ENCODE peak calls at places on chromosomes 12 and 14, in five cellular contexts. One of them, this sample, is unnamed. For H3K9me3, the result is how much of the 10 kb centered on the place peaks cover.

GRCh38 chr12:15453613-15454012 is 131.3 kb downstream of the PTPRO start:
- DNase-seq in tibial nerve: no peak
- DNase-seq in CD8-positive, alpha-beta memory T cell: no peak
- DNase-seq in A549: no peak
- DNase-seq in small intestine: no peak
- DNase-seq in this sample: no peak

GRCh38 chr12:127245009-127245408 is 1022.0 kb upstream of the TMEM132C start:
- DNase-seq in tibial nerve: no peak
- DNase-seq in CD8-positive, alpha-beta memory T cell: no peak
- DNase-seq in A549: no peak
- DNase-seq in small intestine: no peak
- DNase-seq in this sample: no peak

GRCh38 chr14:52413729-52414453 is 99.8 kb downstream of the PTGER2 start:
- DNase-seq in tibial nerve: no peak
- DNase-seq in CD8-positive, alpha-beta memory T cell: no peak
- DNase-seq in A549: no peak
- DNase-seq in small intestine: no peak
- DNase-seq in this sample: no peak

GRCh38 chr14:20848316-20848954 is 42.8 kb upstream of the RNASE3 start:
- DNase-seq in tibial nerve: no peak
- DNase-seq in CD8-positive, alpha-beta memory T cell: no peak
- DNase-seq in A549: peak
- DNase-seq in small intestine: peak
- DNase-seq in this sample: no peak

GRCh38 chr12:56317675-56318074 is 1.9 kb upstream of the CNPY2 start:
- DNase-seq in tibial nerve: no peak
- DNase-seq in CD8-positive, alpha-beta memory T cell: no peak
- DNase-seq in A549: no peak
- DNase-seq in small intestine: no peak
- DNase-seq in this sample: no peak

GRCh38 chr14:69247691-69248440 is 12.1 kb upstream of the GALNT16 start:
- DNase-seq in tibial nerve: peak
- DNase-seq in CD8-positive, alpha-beta memory T cell: no peak
- DNase-seq in A549: no peak
- DNase-seq in small intestine: no peak
- DNase-seq in this sample: no peak

GRCh38 chr12:42186793-42187192 is 42.1 kb upstream of the GXYLT1 start:
- DNase-seq in tibial nerve: no peak
- DNase-seq in CD8-positive, alpha-beta memory T cell: no peak
- DNase-seq in A549: no peak
- DNase-seq in small intestine: no peak
- DNase-seq in this sample: no peak

GRCh38 chr12:61023231-61023630 is 1237.0 kb upstream of the USP15 start:
- DNase-seq in tibial nerve: no peak
- DNase-seq in CD8-positive, alpha-beta memory T cell: no peak
- DNase-seq in A549: no peak
- DNase-seq in small intestine: no peak
- DNase-seq in this sample: no peak

GRCh38 chr12:105292705-105293104 is 37.8 kb upstream of the C12orf75 start:
- DNase-seq in tibial nerve: no peak
- DNase-seq in CD8-positive, alpha-beta memory T cell: no peak
- DNase-seq in A549: peak
- DNase-seq in small intestine: peak
- DNase-seq in this sample: no peak

GRCh38 chr12:388547-389137 is 478 bp downstream of the KDM5A start:
- DNase-seq in tibial nerve: no peak
- DNase-seq in CD8-positive, alpha-beta memory T cell: peak
- DNase-seq in A549: peak
- DNase-seq in small intestine: peak
- DNase-seq in this sample: peak

GRCh38 chr12:76135456-76135855 is 51.0 kb upstream of the NAP1L1 start:
- DNase-seq in tibial nerve: no peak
- DNase-seq in CD8-positive, alpha-beta memory T cell: no peak
- DNase-seq in A549: no peak
- DNase-seq in small intestine: no peak
- DNase-seq in this sample: no peak

GRCh38 chr14:83975435-83976222 is 1554.3 kb upstream of the FLRT2 start:
- DNase-seq in tibial nerve: no peak
- DNase-seq in CD8-positive, alpha-beta memory T cell: no peak
- DNase-seq in A549: no peak
- DNase-seq in small intestine: no peak
- DNase-seq in this sample: no peak

GRCh38 chr12:86137936-86138335 is 118.3 kb downstream of the MGAT4C start:
- DNase-seq in tibial nerve: no peak
- DNase-seq in CD8-positive, alpha-beta memory T cell: no peak
- DNase-seq in A549: peak
- DNase-seq in small intestine: no peak
- DNase-seq in this sample: no peak

GRCh38 chr12:119117936-119118335 is 60.8 kb upstream of the HSPB8 start:
- DNase-seq in tibial nerve: no peak
- DNase-seq in CD8-positive, alpha-beta memory T cell: no peak
- DNase-seq in A549: no peak
- DNase-seq in small intestine: no peak
- DNase-seq in this sample: no peak

GRCh38 chr12:91381309-91381804 is 198.7 kb upstream of the DCN start:
- DNase-seq in tibial nerve: no peak
- DNase-seq in CD8-positive, alpha-beta memory T cell: no peak
- DNase-seq in A549: peak
- DNase-seq in small intestine: peak
- DNase-seq in this sample: no peak

GRCh38 chr12:87953257-87953860 is 75.8 kb downstream of the C12orf50 start:
- DNase-seq in tibial nerve: no peak
- DNase-seq in CD8-positive, alpha-beta memory T cell: no peak
- DNase-seq in A549: peak
- DNase-seq in small intestine: no peak
- DNase-seq in this sample: no peak

GRCh38 chr14:52189330-52189729 is 78.2 kb upstream of the PTGDR start:
- DNase-seq in tibial nerve: no peak
- DNase-seq in CD8-positive, alpha-beta memory T cell: no peak
- DNase-seq in A549: no peak
- DNase-seq in small intestine: no peak
- DNase-seq in this sample: no peak

GRCh38 chr12:24719293-24719721 is 229.6 kb downstream of the BCAT1 start:
- DNase-seq in tibial nerve: no peak
- DNase-seq in CD8-positive, alpha-beta memory T cell: no peak
- DNase-seq in A549: no peak
- DNase-seq in small intestine: no peak
- DNase-seq in this sample: no peak

GRCh38 chr12:401235-402126 is at the start of gene CCDC77:
- DNase-seq in tibial nerve: peak
- DNase-seq in CD8-positive, alpha-beta memory T cell: peak
- DNase-seq in A549: peak
- DNase-seq in small intestine: peak
- DNase-seq in this sample: peak

GRCh38 chr12:89636776-89637160 is 71.9 kb downstream of the ATP2B1 start:
- DNase-seq in tibial nerve: no peak
- DNase-seq in CD8-positive, alpha-beta memory T cell: no peak
- DNase-seq in A549: peak
- DNase-seq in small intestine: no peak
- DNase-seq in this sample: no peak

GRCh38 chr12:118330421-118331018 is 42.2 kb downstream of the TAOK3 start:
- DNase-seq in tibial nerve: no peak
- DNase-seq in CD8-positive, alpha-beta memory T cell: no peak
- DNase-seq in A549: no peak
- DNase-seq in small intestine: peak
- DNase-seq in this sample: no peak

DNA sequence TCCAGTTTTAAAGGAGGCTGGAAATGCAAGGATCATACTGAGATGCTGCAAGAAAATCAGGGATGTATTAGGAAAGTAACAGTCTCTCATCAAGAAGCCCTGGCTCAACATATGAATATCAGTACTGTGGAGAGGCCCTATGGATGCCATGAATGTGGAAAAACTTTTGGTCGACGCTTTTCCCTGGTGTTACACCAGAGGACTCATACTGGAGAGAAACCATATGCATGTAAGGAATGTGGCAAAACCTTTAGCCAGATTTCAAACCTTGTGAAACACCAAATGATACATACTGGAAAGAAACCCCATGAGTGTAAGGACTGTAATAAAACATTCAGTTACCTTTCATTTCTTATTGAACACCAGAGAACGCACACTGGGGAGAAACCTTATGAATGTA is 24.5 kb downstream of the ZNF891 start:
- DNase-seq in tibial nerve: no peak
- DNase-seq in CD8-positive, alpha-beta memory T cell: no peak
- DNase-seq in A549: peak
- DNase-seq in small intestine: no peak
- DNase-seq in this sample: no peak
- H3K9me3 ChIP-seq in tibial nerve: half or more
- H3K9me3 ChIP-seq in CD8-positive, alpha-beta memory T cell: half or more
- H3K9me3 ChIP-seq in A549: half or more
- H3K9me3 ChIP-seq in small intestine: under half
- H3K9me3 ChIP-seq in this sample: half or more

DNA sequence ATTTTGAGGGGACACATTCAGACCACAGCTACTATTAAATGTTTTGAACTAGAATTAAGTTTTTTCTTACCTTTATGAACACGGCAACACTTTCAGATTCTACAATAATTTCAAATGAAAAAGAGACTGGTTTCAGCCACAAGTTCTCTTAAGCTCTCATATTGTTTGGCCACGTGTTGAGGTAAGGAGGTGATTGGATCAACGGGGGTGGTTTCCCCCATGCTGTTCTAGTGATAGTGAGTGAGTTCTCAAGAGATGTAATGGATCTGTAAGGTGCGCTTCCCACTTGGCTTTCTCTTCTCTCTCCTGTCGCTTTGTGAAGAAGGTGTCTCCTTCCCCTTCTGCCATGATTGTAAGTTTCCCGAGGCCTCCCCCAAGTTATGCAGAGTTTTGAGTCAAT is 48.9 kb upstream of the DYRK2 start:
- DNase-seq in tibial nerve: no peak
- DNase-seq in CD8-positive, alpha-beta memory T cell: no peak
- DNase-seq in A549: no peak
- DNase-seq in small intestine: no peak
- DNase-seq in this sample: no peak
- H3K9me3 ChIP-seq in tibial nerve: under half
- H3K9me3 ChIP-seq in CD8-positive, alpha-beta memory T cell: under half
- H3K9me3 ChIP-seq in A549: under half
- H3K9me3 ChIP-seq in small intestine: under half
- H3K9me3 ChIP-seq in this sample: under half

GRCh38 chr12:73240110-73240509 is 967.9 kb downstream of the TRHDE start:
- DNase-seq in tibial nerve: no peak
- DNase-seq in CD8-positive, alpha-beta memory T cell: no peak
- DNase-seq in A549: no peak
- DNase-seq in small intestine: no peak
- DNase-seq in this sample: no peak
- H3K9me3 ChIP-seq in tibial nerve: under half
- H3K9me3 ChIP-seq in CD8-positive, alpha-beta memory T cell: under half
- H3K9me3 ChIP-seq in A549: under half
- H3K9me3 ChIP-seq in small intestine: under half
- H3K9me3 ChIP-seq in this sample: under half

DNA sequence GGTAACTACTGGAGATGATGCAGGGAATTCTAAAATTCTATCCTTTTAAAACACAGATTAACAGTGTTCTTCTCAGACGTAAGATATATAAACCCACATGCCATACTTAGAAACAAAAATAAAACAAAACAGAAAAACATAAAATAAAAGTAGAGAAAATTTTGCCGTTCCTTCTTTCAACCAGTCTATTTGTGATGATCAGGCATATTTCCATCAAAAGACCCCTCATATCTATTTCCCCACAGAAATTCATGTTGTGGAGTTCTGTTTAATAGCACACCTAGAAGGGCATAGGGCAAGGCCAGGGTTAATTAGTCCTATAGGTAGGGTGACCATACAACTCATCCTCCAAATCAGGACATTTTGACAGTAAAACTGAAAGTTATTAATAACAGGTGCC is 529.8 kb downstream of the NOVA1 start:
- DNase-seq in tibial nerve: no peak
- DNase-seq in CD8-positive, alpha-beta memory T cell: no peak
- DNase-seq in A549: no peak
- DNase-seq in small intestine: no peak
- DNase-seq in this sample: no peak
- H3K9me3 ChIP-seq in tibial nerve: under half
- H3K9me3 ChIP-seq in CD8-positive, alpha-beta memory T cell: under half
- H3K9me3 ChIP-seq in A549: under half
- H3K9me3 ChIP-seq in small intestine: under half
- H3K9me3 ChIP-seq in this sample: under half

DNA sequence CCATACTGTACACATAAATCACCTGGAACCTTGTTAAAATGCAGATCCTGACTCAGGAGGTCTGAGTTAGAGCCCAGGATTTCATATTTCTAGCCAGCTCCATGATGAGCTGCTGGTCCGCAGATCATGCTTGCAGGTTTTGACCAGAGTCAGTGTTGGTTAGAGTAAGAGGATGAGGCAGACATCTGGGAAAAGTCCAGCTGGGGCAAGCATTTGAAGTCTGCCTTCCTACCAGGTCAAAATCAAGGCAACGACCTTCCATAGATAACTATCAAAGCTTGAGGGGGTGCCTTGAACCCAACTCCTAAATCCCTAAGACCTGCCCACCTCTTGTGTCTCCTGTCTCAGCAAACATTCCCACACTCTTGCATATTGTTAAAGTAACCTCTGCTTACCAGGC is 9.2 kb downstream of the OAS2 start:
- DNase-seq in tibial nerve: no peak
- DNase-seq in CD8-positive, alpha-beta memory T cell: no peak
- DNase-seq in A549: no peak
- DNase-seq in small intestine: no peak
- DNase-seq in this sample: no peak
- H3K9me3 ChIP-seq in tibial nerve: under half
- H3K9me3 ChIP-seq in CD8-positive, alpha-beta memory T cell: under half
- H3K9me3 ChIP-seq in A549: under half
- H3K9me3 ChIP-seq in small intestine: under half
- H3K9me3 ChIP-seq in this sample: under half

DNA sequence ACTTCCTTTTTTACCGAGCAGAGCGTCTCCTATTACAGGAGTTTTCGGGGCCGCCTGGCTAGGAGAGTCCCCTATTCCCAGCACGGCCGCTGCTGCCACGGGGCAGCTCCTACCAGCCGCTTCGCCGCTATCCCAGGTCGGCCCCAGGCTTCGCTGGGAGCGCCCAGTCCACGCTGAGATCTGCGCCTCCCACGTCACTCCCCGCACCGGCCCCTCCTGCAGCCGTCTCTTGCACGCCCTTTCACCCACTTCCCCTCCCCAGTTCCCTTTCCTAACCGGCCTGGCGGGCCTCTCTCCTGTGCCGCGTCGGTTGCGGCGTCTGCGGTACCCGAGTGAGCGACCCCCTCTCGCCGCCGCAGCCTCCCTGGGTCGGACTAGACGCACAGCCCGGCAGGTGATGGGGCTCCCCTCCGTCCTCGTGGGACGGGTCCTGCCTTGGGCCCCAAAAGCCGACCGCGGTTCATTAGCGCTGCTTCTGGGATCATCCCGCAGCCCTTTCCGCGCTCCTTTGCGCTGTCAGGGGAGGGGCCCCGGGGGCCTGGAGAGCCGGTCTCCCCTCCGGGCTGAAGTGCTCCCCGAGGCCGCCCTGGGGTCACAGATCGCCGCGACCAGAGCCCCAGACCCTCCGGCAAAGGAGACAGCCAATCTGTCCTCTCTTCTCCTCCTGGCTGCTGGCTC is 1318.4 kb downstream of the TMEM121 start:
- DNase-seq in tibial nerve: no peak
- DNase-seq in CD8-positive, alpha-beta memory T cell: peak
- DNase-seq in A549: peak
- DNase-seq in small intestine: peak
- DNase-seq in this sample: peak
- H3K9me3 ChIP-seq in tibial nerve: under half
- H3K9me3 ChIP-seq in CD8-positive, alpha-beta memory T cell: under half
- H3K9me3 ChIP-seq in A549: under half
- H3K9me3 ChIP-seq in small intestine: under half
- H3K9me3 ChIP-seq in this sample: under half

GRCh38 chr14:89600950-89601826 is 184.2 kb upstream of the FOXN3 start:
- DNase-seq in tibial nerve: no peak
- DNase-seq in CD8-positive, alpha-beta memory T cell: no peak
- DNase-seq in A549: no peak
- DNase-seq in small intestine: no peak
- DNase-seq in this sample: no peak
- H3K9me3 ChIP-seq in tibial nerve: under half
- H3K9me3 ChIP-seq in CD8-positive, alpha-beta memory T cell: under half
- H3K9me3 ChIP-seq in A549: under half
- H3K9me3 ChIP-seq in small intestine: under half
- H3K9me3 ChIP-seq in this sample: under half